ENCODE peak calls at places on chromosomes 6 and 20, in five cellular contexts. Y is tibial artery, B is GM23338, U is GM23248, K is astrocyte. F is an unnamed sample. For H3K27me3 and H3K36me3, the result is how much of the 10 kb centered on the place peaks cover.

GRCh38 chr6:170147056-170147787 is 143.7 kb downstream of the DLL1 start:
- DNase-seq in Y (no peak), B (no peak), U (peak), K (no peak), F (no peak)

GRCh38 chr20:42277203-42277602 is 659.0 kb upstream of the CHD6 start:
- DNase-seq in Y (no peak), B (no peak), U (no peak), K (no peak), F (no peak)

GRCh38 chr20:3209023-3209945 is at the start of gene ITPA:
- DNase-seq in Y (peak), B (peak), U (peak), K (peak), F (peak)

GRCh38 chr20:9740486-9740885 is 98.4 kb downstream of the PAK5 start:
- DNase-seq in Y (no peak), B (no peak), U (no peak), K (no peak), F (no peak)

GRCh38 chr6:137234505-137234863 is 15.3 kb upstream of the IFNGR1 start:
- DNase-seq in Y (no peak), B (no peak), U (no peak), K (no peak), F (no peak)

GRCh38 chr20:61940976-61941720 is 124.5 kb downstream of the TAF4 start:
- DNase-seq in Y (peak), B (no peak), U (no peak), K (no peak), F (no peak)

GRCh38 chr20:34066476-34067090 is 45.5 kb downstream of the EIF2S2 start:
- DNase-seq in Y (no peak), B (no peak), U (peak), K (no peak), F (no peak)

GRCh38 chr6:130997061-130997753 is 65.8 kb downstream of the EPB41L2 start:
- DNase-seq in Y (no peak), B (no peak), U (peak), K (peak), F (no peak)

DNA sequence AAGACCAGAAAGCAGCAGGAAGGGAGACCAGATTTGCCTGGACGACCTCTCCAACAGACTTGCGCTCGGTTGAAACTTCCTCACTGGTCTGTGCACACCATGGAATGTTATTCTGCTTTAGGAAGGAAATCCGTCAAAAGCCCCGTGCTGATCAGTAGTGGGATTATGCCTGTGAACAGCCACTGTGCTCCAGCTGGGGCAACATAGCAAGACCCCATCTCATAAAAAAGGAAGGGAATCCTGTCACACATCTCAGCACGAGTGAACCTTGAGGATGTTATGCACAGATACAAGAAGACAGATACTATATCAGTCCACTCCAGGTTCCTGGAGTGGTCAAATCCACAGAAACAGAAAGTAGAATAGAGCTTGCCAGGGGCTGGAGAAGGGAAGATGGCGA is 86.9 kb upstream of the FOXC1 start:
- DNase-seq in Y (no peak), B (no peak), U (no peak), K (no peak), F (no peak)
- H3K27me3 ChIP-seq in Y (under half), B (half or more), U (under half), K (under half), F (under half)

GRCh38 chr20:35552914-35553313 is 11.0 kb downstream of the ERGIC3 start:
- DNase-seq in Y (no peak), B (no peak), U (no peak), K (no peak), F (no peak)
- H3K36me3 ChIP-seq in Y (under half), B (under half), U (under half), K (under half), F (under half)

DNA sequence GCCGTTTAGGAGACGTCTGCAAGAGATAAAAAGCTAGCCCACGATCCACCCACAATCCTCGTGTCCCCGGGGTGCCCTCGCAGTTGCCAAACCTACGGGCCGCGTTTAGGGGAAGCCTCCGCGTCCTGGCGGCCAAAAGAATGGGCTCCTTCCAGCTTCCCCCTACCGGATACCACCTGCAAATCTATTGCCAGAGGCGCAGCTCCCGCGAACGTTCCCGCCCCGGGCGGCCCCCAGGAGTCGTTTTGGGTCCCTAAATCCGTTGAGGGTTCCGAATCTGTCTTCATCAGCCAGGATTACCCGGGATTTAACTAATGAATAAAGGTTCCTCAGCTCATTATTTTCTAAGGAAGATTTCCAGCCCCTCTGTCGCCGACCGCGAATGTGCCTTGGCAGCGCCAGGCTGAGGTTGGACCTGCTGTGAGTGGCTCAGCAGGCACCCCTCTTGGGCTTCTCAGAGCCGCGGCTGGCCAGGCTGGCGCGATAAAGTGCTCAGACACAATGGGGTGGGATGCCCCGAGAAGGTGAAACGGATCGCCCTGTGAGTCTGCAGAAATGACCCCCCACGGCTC is 2.8 kb upstream of the VSX1 start:
- DNase-seq in Y (no peak), B (peak), U (no peak), K (no peak), F (no peak)
- H3K27me3 ChIP-seq in Y (under half), B (half or more), U (half or more), K (half or more), F (under half)

GRCh38 chr6:43434001-43434400 is 6.7 kb downstream of the ABCC10 start:
- DNase-seq in Y (no peak), B (no peak), U (no peak), K (no peak), F (no peak)

GRCh38 chr6:43432009-43432945 is 4.9 kb downstream of the ABCC10 start:
- DNase-seq in Y (no peak), B (no peak), U (no peak), K (no peak), F (no peak)

GRCh38 chr6:43434441-43434840 is 7.1 kb downstream of the ABCC10 start:
- DNase-seq in Y (no peak), B (no peak), U (no peak), K (no peak), F (no peak)

GRCh38 chr6:43434943-43435342 is 7.6 kb downstream of the ABCC10 start:
- DNase-seq in Y (no peak), B (no peak), U (no peak), K (no peak), F (no peak)

DNA sequence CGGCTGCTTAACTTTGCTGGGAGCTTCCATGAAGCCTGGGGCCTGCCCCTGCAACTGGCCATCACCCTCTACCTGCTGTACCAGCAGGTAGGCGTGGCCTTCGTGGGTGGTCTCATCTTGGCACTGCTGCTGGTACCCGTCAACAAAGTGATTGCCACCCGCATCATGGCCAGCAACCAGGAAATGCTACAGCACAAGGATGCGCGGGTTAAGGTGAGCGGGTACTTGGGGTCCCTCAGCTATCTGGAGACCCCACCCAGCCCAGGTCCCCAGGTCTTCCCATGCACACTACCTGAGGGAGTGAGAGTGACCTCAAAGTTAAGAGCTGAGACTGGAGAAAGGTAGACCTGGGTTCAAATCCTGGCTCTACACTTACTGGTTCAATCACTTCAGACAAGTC is 5.8 kb downstream of the ABCC10 start:
- DNase-seq in Y (no peak), B (no peak), U (no peak), K (no peak), F (no peak)
- H3K36me3 ChIP-seq in Y (under half), B (under half), U (under half), K (under half), F (under half)

GRCh38 chr20:40678286-40678835 is 10.7 kb downstream of the MAFB start:
- DNase-seq in Y (no peak), B (no peak), U (no peak), K (no peak), F (no peak)

GRCh38 chr20:40681684-40682083 is 7.4 kb downstream of the MAFB start:
- DNase-seq in Y (no peak), B (peak), U (no peak), K (no peak), F (no peak)

GRCh38 chr20:40682104-40683045 is 6.7 kb downstream of the MAFB start:
- DNase-seq in Y (no peak), B (peak), U (peak), K (no peak), F (no peak)

GRCh38 chr20:40679119-40679637 is 9.9 kb downstream of the MAFB start:
- DNase-seq in Y (no peak), B (no peak), U (no peak), K (no peak), F (no peak)

DNA sequence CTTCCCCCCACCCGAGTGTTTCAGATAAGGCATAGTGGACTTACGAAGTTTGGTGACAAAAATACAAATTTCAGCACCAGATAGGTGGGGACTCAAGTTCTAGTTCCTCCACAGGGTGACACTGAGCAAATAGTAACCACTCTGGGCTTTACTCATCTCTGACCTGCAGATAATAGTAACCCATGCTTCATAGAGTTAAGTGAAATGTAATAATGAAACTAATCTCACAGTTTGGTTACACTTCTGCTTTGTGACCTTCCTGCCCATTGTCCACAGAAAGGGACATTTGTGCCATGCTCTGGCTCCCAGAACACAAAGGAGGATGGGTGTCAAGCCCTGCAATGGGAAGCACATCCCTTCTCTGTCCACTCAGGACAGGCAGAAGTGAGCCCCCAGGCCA is 8.5 kb downstream of the MAFB start:
- DNase-seq in Y (no peak), B (no peak), U (no peak), K (no peak), F (no peak)
- H3K27me3 ChIP-seq in Y (under half), B (half or more), U (under half), K (half or more), F (under half)

DNA sequence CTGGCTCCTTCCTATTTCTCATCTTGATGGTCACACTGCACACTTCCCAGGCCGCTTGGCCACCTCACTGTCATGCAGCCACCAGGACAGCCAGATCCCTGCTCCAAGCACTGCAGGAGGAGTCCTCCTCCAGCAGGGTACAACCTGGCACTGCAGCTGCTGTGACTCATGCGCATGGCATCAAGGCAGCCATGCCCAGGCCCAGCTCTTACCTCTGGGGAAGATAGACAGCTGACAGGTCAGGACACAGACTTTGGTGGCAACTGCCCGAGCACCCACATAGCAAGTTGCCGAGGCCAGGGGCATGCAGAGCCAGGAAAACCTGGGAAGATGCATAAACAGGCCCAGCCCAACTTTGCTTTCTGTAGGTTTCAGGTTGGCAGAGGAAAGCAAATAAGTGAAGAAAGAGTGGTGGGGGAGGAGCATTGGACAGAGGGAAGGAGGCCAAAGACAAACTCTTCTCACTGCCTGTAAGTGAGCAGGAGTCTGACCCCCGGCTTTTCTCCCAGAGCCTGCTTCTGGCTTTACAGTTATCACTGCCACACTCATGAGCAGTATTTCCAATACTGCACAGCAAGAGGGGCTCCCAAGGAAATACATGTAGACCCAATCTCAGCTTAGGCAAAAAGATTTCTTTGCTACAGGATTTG is 38.8 kb downstream of the SLC22A3 start:
- DNase-seq in Y (no peak), B (no peak), U (peak), K (no peak), F (no peak)
- H3K36me3 ChIP-seq in Y (under half), B (under half), U (under half), K (under half), F (under half)

GRCh38 chr6:44101832-44102231 is 25.4 kb downstream of the MRPL14 start:
- DNase-seq in Y (no peak), B (no peak), U (no peak), K (no peak), F (no peak)
- H3K27me3 ChIP-seq in Y (under half), B (under half), U (under half), K (under half), F (under half)

GRCh38 chr20:5116875-5117274 is 2.9 kb downstream of the PCNA start:
- DNase-seq in Y (no peak), B (no peak), U (no peak), K (no peak), F (no peak)

GRCh38 chr20:5120189-5120484 is 379 bp upstream of the PCNA start:
- DNase-seq in Y (no peak), B (no peak), U (no peak), K (no peak), F (no peak)

GRCh38 chr20:5118220-5119142 is 1.3 kb downstream of the PCNA start:
- DNase-seq in Y (no peak), B (no peak), U (peak), K (no peak), F (no peak)

GRCh38 chr20:5119143-5119434 is 669 bp downstream of the PCNA start:
- DNase-seq in Y (no peak), B (no peak), U (no peak), K (no peak), F (no peak)

GRCh38 chr20:5119435-5120188 is at the start of gene PCNA:
- DNase-seq in Y (peak), B (peak), U (peak), K (peak), F (peak)
- H3K36me3 ChIP-seq in Y (under half), B (under half), U (under half), K (under half), F (under half)

GRCh38 chr6:33728438-33728837 is 16.9 kb upstream of the UQCC2 start:
- DNase-seq in Y (no peak), B (no peak), U (no peak), K (no peak), F (no peak)

GRCh38 chr6:33727932-33728331 is 16.4 kb upstream of the UQCC2 start:
- DNase-seq in Y (no peak), B (no peak), U (no peak), K (no peak), F (no peak)

GRCh38 chr6:33725891-33726673 is 14.6 kb upstream of the UQCC2 start:
- DNase-seq in Y (no peak), B (no peak), U (no peak), K (no peak), F (no peak)

GRCh38 chr6:33726696-33727095 is 15.2 kb upstream of the UQCC2 start:
- DNase-seq in Y (no peak), B (no peak), U (no peak), K (no peak), F (no peak)

DNA sequence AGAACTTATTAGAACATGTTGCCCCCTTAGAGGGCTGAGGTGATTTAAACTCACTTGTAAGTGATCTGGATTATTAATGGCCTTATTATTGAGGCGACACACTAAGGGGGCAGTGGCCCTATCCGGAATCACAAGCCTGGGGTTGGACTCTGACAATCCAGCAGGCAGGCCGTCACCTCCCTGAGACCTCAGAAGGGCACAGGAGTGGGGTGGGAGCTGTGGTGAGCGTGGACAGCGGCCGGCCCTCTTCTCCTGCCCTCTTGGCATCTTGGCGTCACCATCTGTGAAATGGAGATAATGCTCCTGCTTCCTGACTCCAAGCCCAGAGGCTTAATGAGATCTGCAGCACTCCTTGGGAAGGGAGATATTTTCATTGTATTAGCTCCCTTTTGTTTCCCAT is 15.6 kb upstream of the UQCC2 start:
- DNase-seq in Y (no peak), B (no peak), U (no peak), K (no peak), F (no peak)
- H3K27me3 ChIP-seq in Y (under half), B (under half), U (under half), K (under half), F (under half)

GRCh38 chr6:24412294-24412693 is 9.6 kb downstream of the MRS2 start:
- DNase-seq in Y (no peak), B (no peak), U (no peak), K (no peak), F (no peak)
- H3K36me3 ChIP-seq in Y (half or more), B (half or more), U (half or more), K (under half), F (under half)

F was measured in testis.